ENCODE peak calls at places on chromosome 11, in five cellular contexts. J is nephron progenitor cell, L is fibroblast of lung, F is astrocyte of the spinal cord, O is right lobe of liver. C is an unnamed sample.

GRCh38 chr11:116788534-116788933 is 711 bp upstream of the ZPR1 start:
- DNase-seq in O (no peak), L (no peak), F (no peak), J (no peak), C (no peak)

GRCh38 chr11:134264966-134265365 is 11.2 kb upstream of the GLB1L3 start:
- DNase-seq in J (no peak), F (no peak), O (no peak), L (no peak), C (no peak)

GRCh38 chr11:6655790-6656580 is at the start of gene DCHS1:
- DNase-seq in O (no peak), J (peak; percentile 75), L (no peak), F (no peak), C (no peak)

GRCh38 chr11:134039726-134040385 is 29.0 kb upstream of the JAM3 start:
- DNase-seq in L (no peak), F (no peak), J (no peak), O (no peak), C (no peak)

GRCh38 chr11:42407379-42407778 is 904.4 kb upstream of the API5 start:
- DNase-seq in F (no peak), L (peak; percentile 27), O (no peak), J (peak; percentile 71), C (no peak)

GRCh38 chr11:120956710-120957500 is 67.0 kb upstream of the TBCEL start:
- DNase-seq in L (no peak), F (no peak), O (no peak), J (no peak), C (no peak)

GRCh38 chr11:107695446-107695845 is 16.4 kb downstream of the SLN start:
- DNase-seq in J (no peak), L (peak; percentile 55), F (no peak), O (no peak), C (no peak)

GRCh38 chr11:94933225-94934130 is 39.9 kb downstream of the CWC15 start:
- DNase-seq in O (no peak), F (peak; percentile 96), L (peak; percentile 98), J (peak; percentile 18), C (peak; percentile 95)

GRCh38 chr11:82718307-82718706 is 15.4 kb downstream of the FAM181B start:
- DNase-seq in L (peak; percentile 39), F (peak; percentile 56), O (no peak), J (peak; percentile 27), C (no peak)

GRCh38 chr11:27124514-27125264 is 84.1 kb downstream of the BBOX1 start:
- DNase-seq in L (no peak), O (no peak), J (no peak), F (peak; percentile 55), C (peak; percentile 39)

GRCh38 chr11:67665537-67666302 is 8.7 kb downstream of the ALDH3B2 start:
- DNase-seq in F (no peak), O (no peak), J (no peak), L (no peak), C (no peak)
- TF ChIP-seq CTCF in F (no peak), O (no peak), J (no peak), L (no peak), C (peak; percentile 9)

DNA sequence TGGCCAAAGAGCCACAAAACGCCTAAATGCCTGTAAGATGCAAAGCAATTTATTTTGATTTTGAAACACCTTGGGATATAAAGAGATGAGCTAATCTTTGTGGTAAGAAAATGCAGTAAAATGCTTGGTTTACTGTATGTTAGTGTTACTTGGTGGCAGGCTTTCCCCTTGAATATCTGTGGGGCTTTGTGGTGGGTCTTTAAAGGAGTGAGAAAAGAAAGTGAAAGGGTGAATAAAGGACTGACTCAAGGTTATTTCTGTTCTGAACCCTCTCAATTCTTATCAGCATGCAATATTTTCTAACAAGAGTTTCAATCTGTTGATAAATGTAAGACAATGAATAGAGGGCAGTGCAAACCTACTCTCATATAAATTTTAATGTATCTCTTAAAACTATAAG is 1555.9 kb upstream of the RAG2 start:
- DNase-seq in J (no peak), O (no peak), F (no peak), L (no peak), C (no peak)
- TF ChIP-seq CTCF in J (no peak), O (no peak), F (no peak), L (no peak), C (no peak)

GRCh38 chr11:15128621-15129020 is 13.9 kb downstream of the INSC start:
- DNase-seq in O (no peak), L (no peak), F (no peak), J (no peak), C (no peak)
- TF ChIP-seq CTCF in O (no peak), L (no peak), F (no peak), J (no peak), C (no peak)

GRCh38 chr11:65851083-65851579 is 6.8 kb downstream of the CFL1 start:
- DNase-seq in L (no peak), F (no peak), J (no peak), O (no peak), C (no peak)
- TF ChIP-seq CTCF in L (peak; percentile 61), F (peak; percentile 58), J (peak; percentile 27), O (peak; percentile 9), C (peak; percentile 47)

GRCh38 chr11:19915808-19916207 is 203.2 kb downstream of the NAV2 start:
- DNase-seq in O (no peak), F (no peak), L (no peak), J (no peak), C (no peak)
- TF ChIP-seq CTCF in O (no peak), F (no peak), L (no peak), J (no peak), C (no peak)

DNA sequence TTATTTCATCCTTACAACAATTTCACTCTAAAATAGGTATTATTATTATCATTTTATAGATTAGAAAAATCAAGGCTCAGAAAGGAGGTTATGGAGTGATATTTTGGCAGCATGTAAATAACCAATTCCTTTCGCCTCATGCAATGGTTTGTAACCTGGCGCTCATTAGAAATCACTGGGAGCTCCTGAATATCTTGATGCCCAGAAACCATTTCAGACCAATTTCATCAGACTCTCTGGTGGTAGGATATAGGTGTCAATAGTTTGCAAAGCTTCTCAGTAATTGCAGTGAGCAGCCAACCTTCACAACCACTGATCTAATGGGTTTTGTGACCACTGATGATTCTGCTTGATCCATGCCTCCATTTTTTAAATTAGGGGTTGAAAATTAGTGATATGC is 57.9 kb upstream of the ZC3H12C start:
- DNase-seq in F (no peak), O (no peak), L (no peak), J (no peak), C (no peak)
- TF ChIP-seq CTCF in F (no peak), O (no peak), L (no peak), J (no peak), C (no peak)

C was measured in AG09309.